ENCODE peak calls at places on chromosome 2, in five cellular contexts. N is CD8-positive, alpha-beta T cell; V is heart left ventricle; A is testis; C is MM.1S. K is an unnamed sample.

GRCh38 chr2:174341301-174341994 is 6.7 kb downstream of the SP9 start:
- DNase-seq in C (peak), A (peak), N (peak), V (peak), K (no peak)

GRCh38 chr2:102979429-102979828 is 217.6 kb downstream of the TMEM182 start:
- DNase-seq in V (no peak), N (no peak), A (no peak), C (no peak), K (no peak)

GRCh38 chr2:205407984-205408383 is 274.3 kb upstream of the NRP2 start:
- DNase-seq in C (no peak), N (no peak), V (no peak), A (peak), K (peak)

GRCh38 chr2:46257476-46257875 is 39.7 kb upstream of the EPAS1 start:
- DNase-seq in A (no peak), C (peak), V (no peak), N (no peak), K (no peak)

GRCh38 chr2:63058149-63058741 is 7.6 kb downstream of the OTX1 start:
- DNase-seq in V (no peak), A (peak), N (no peak), C (no peak), K (no peak)

GRCh38 chr2:64604929-64605550 is 48.7 kb downstream of the SERTAD2 start:
- DNase-seq in V (no peak), A (no peak), C (no peak), N (no peak), K (peak)

GRCh38 chr2:199596549-199596948 is 138.8 kb upstream of the SATB2 start:
- DNase-seq in A (no peak), V (no peak), C (peak), N (no peak), K (no peak)

GRCh38 chr2:41698787-41699422 is 348.9 kb upstream of the PKDCC start:
- DNase-seq in C (no peak), A (peak), N (no peak), V (peak), K (no peak)

GRCh38 chr2:133972786-133973185 is 281.1 kb upstream of the MGAT5 start:
- DNase-seq in V (no peak), C (no peak), A (peak), N (no peak), K (peak)

GRCh38 chr2:40087434-40087833 is 308.4 kb upstream of the THUMPD2 start:
- DNase-seq in V (no peak), N (no peak), C (no peak), A (no peak), K (no peak)

GRCh38 chr2:38750793-38751042 is 443 bp downstream of the SRSF7 start:
- DNase-seq in A (peak), C (peak), V (peak), N (peak), K (no peak)

GRCh38 chr2:225452677-225453076 is 53.2 kb downstream of the NYAP2 start:
- DNase-seq in A (no peak), C (no peak), N (no peak), V (no peak), K (no peak)

GRCh38 chr2:240782886-240783818 is 36.9 kb downstream of the KIF1A start:
- DNase-seq in N (no peak), V (peak), A (no peak), C (no peak), K (no peak)

GRCh38 chr2:18413794-18414396 is 146.6 kb downstream of the RDH14 start:
- DNase-seq in N (no peak), V (no peak), A (no peak), C (no peak), K (peak)

GRCh38 chr2:237664151-237664550 is 36.8 kb downstream of the LRRFIP1 start:
- DNase-seq in V (no peak), N (no peak), A (no peak), C (no peak), K (no peak)

GRCh38 chr2:47784349-47784851 is 1.5 kb downstream of the MSH6 start:
- DNase-seq in A (peak), C (no peak), V (no peak), N (no peak), K (no peak)

GRCh38 chr2:168518555-168519066 is 62.5 kb downstream of the CERS6 start:
- DNase-seq in N (no peak), A (no peak), V (no peak), C (no peak), K (no peak)

GRCh38 chr2:144947709-144948037 is 427.8 kb upstream of the ZEB2 start:
- DNase-seq in A (no peak), N (no peak), V (no peak), C (no peak), K (no peak)

GRCh38 chr2:75561566-75562512 is 1.1 kb upstream of the EVA1A start:
- DNase-seq in A (peak), V (no peak), C (no peak), N (no peak), K (no peak)

GRCh38 chr2:46363535-46364170 is 66.4 kb downstream of the EPAS1 start:
- DNase-seq in A (no peak), V (no peak), C (no peak), N (no peak), K (peak)

GRCh38 chr2:23324281-23324680 is 60.7 kb upstream of the KLHL29 start:
- DNase-seq in N (no peak), C (no peak), A (no peak), V (no peak), K (no peak)

GRCh38 chr2:212712466-212712865 is 173.9 kb upstream of the ERBB4 start:
- DNase-seq in N (no peak), A (no peak), V (no peak), C (no peak), K (no peak)

GRCh38 chr2:218395826-218396687 is 3.6 kb upstream of the CTDSP1 start:
- DNase-seq in A (peak), N (peak), C (peak), V (peak), K (peak)

GRCh38 chr2:68185541-68186164 is 28.0 kb downstream of the PNO1 start:
- DNase-seq in N (peak), V (no peak), C (peak), A (peak), K (no peak)

GRCh38 chr2:125185691-125186270 is 1160.7 kb downstream of the CNTNAP5 start:
- DNase-seq in C (no peak), V (no peak), A (peak), N (no peak), K (no peak)

GRCh38 chr2:105785095-105785847 is 40.6 kb downstream of the NCK2 start:
- DNase-seq in V (no peak), N (no peak), A (no peak), C (no peak), K (no peak)

GRCh38 chr2:42567806-42568429 is 514 bp upstream of the MTA3 start:
- DNase-seq in A (peak), N (no peak), V (no peak), C (no peak), K (no peak)

GRCh38 chr2:197233473-197233872 is 77.1 kb downstream of the ANKRD44 start:
- DNase-seq in C (no peak), N (no peak), V (no peak), A (no peak), K (no peak)

GRCh38 chr2:172870396-172870795 is 134.8 kb downstream of the RAPGEF4 start:
- DNase-seq in N (no peak), C (no peak), A (no peak), V (no peak), K (no peak)

GRCh38 chr2:23630111-23630480 is 245.1 kb downstream of the KLHL29 start:
- DNase-seq in C (no peak), V (peak), N (no peak), A (no peak), K (no peak)

GRCh38 chr2:232458051-232458660 is 2.2 kb downstream of the ALPI start:
- DNase-seq in A (no peak), C (no peak), N (no peak), V (no peak), K (no peak)

GRCh38 chr2:189933041-189933440 is 129.5 kb downstream of the MSTN start:
- DNase-seq in C (peak), A (no peak), N (no peak), V (no peak), K (no peak)

GRCh38 chr2:98871506-98871905 is 64.5 kb downstream of the CRACDL start:
- DNase-seq in C (no peak), V (no peak), N (no peak), A (no peak), K (no peak)

GRCh38 chr2:45494275-45494977 is 116.6 kb downstream of the SRBD1 start:
- DNase-seq in N (no peak), A (no peak), C (peak), V (no peak), K (peak)

GRCh38 chr2:74549685-74549971 is 4.1 kb downstream of the LOXL3 start:
- DNase-seq in C (no peak), A (no peak), N (no peak), V (no peak), K (no peak)
- H3K4me3 ChIP-seq in C (no peak), A (no peak), N (no peak), V (peak), K (peak)

GRCh38 chr2:215442392-215442787 is 6.5 kb upstream of the FN1 start:
- DNase-seq in V (no peak), C (no peak), A (no peak), N (no peak), K (no peak)
- TF ChIP-seq CTCF in V (no peak), C (no peak), A (no peak), N (no peak), K (no peak)

GRCh38 chr2:96340493-96341414 is 5.2 kb downstream of the NCAPH start:
- DNase-seq in C (no peak), N (no peak), V (no peak), A (no peak), K (no peak)

GRCh38 chr2:96341641-96342040 is 6.1 kb downstream of the NCAPH start:
- DNase-seq in C (no peak), A (no peak), V (no peak), N (peak), K (no peak)

GRCh38 chr2:96344011-96344410 is 8.4 kb downstream of the NCAPH start:
- DNase-seq in V (no peak), C (no peak), A (no peak), N (peak), K (no peak)

GRCh38 chr2:96345403-96345802 is 9.8 kb downstream of the NCAPH start:
- DNase-seq in C (no peak), V (no peak), N (no peak), A (no peak), K (no peak)

DNA sequence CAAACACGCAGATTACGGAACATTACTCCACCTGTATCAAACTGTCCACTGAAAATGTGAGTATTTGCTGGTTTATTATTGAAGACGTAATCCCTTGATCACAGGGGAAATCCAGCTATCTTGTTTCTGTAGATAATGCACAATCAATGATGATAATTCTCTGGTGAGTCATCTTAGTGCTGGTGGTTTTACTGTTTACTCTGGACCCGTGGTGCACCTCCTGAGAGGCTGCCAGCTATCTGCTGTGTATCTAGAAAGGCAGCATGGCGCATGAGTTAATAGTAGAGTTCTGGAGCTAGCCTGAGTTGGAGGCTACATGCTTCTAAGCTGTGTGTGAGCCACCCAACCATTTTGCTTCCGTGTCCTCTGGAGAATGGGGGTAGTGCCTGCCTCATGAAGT is 6.5 kb downstream of the NCAPH start:
- DNase-seq in A (no peak), V (no peak), C (no peak), N (peak), K (no peak)
- H3K4me3 ChIP-seq in A (no peak), V (no peak), C (no peak), N (no peak), K (no peak)

DNA sequence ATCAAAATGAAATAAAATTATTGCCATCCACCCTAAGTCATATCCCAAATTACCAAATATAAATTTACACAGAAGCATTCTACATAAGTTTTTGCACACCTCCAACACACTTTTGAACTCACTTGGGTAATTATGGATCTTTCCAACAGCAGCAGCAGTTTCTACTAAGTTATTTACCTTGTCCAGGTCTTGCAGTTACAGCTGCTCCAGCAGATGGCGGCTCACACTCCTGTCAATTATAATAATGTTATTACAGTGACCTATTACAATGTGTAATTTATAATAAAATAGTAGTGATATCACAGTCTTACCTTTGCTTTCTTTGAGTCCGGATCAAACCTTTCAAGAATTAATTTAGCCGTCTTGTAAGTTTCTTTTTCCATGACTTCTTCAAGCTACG is 37.9 kb downstream of the LNPK start:
- DNase-seq in A (no peak), V (no peak), N (no peak), C (no peak), K (no peak)
- TF ChIP-seq CTCF in A (no peak), V (no peak), N (no peak), C (peak), K (no peak)

DNA sequence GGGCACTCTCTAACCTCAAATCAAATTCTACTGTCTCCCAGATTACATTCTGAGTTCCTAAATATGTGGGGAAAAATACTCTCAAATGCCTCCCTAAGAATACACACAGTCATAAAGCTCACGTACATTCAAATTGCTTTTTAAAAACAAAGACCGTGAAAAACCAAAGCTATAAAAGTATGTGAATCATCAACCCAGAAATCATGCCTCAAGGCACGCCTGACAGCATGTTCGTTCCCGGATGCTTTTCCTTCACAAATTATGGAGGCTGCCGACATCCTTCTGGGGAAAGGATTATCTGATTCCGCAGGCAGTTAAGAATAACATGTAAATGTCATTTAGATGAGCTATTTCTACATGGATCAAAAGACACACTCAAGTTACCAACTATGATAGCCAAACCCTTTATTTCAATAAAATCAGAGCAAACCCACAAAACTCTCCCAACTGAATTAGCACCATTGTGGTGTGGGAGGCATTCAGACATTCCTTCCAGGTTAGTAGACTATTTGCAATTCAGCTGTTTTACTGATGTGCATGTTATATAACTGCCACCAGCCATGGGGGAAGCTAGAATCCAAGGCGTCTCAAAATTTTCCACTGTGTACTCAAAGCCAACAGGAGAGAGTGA is 398.2 kb upstream of the TRIB2 start:
- DNase-seq in C (no peak), V (no peak), N (no peak), A (no peak), K (peak)
- H3K4me3 ChIP-seq in C (no peak), V (no peak), N (no peak), A (no peak), K (no peak)

GRCh38 chr2:191297031-191297430 is 51.8 kb downstream of the MYO1B start:
- DNase-seq in N (no peak), A (no peak), V (no peak), C (no peak), K (no peak)

GRCh38 chr2:191298306-191298705 is 53.1 kb downstream of the MYO1B start:
- DNase-seq in C (no peak), N (no peak), A (no peak), V (no peak), K (peak)

GRCh38 chr2:191296083-191297006 is 51.1 kb downstream of the MYO1B start:
- DNase-seq in A (no peak), V (no peak), C (no peak), N (no peak), K (no peak)

GRCh38 chr2:191299866-191300265 is 54.7 kb downstream of the MYO1B start:
- DNase-seq in A (no peak), V (no peak), C (no peak), N (no peak), K (no peak)

GRCh38 chr2:191299009-191299408 is 53.8 kb downstream of the MYO1B start:
- DNase-seq in A (no peak), V (no peak), N (no peak), C (no peak), K (no peak)
- TF ChIP-seq CTCF in A (no peak), V (no peak), N (no peak), C (no peak), K (peak)

K was measured in AG04449.